ENCODE peak calls at places on chromosome 15, in eight cellular contexts. T, Z, R, M, W, I, C and Q are unnamed samples.
A peak's percentile ranks its signal among the peaks of the same experiment; 100 is the strongest.

GRCh38 chr15:67127925-67128324 is 62.5 kb downstream of the SMAD3 start:
- DNase-seq in I (peak; percentile 94), R (peak; percentile 86), Z (no peak), T (no peak), M (peak; percentile 94), W (peak; percentile 97), C (peak; percentile 92), Q (no peak)

GRCh38 chr15:78438595-78439285 is 724 bp downstream of the IREB2 start:
- DNase-seq in W (peak; percentile 18), R (peak; percentile 26), C (peak; percentile 51), I (peak; percentile 48), M (peak; percentile 50), T (no peak), Z (no peak), Q (no peak)

GRCh38 chr15:68252925-68253534 is 23.5 kb upstream of the CLN6 start:
- DNase-seq in Z (peak; percentile 62), C (no peak), T (no peak), W (peak; percentile 74), I (peak; percentile 77), M (peak; percentile 79), R (peak; percentile 74), Q (no peak)

GRCh38 chr15:53384417-53384816 is 375.0 kb downstream of the WDR72 start:
- DNase-seq in W (no peak), I (no peak), M (no peak), C (no peak), T (no peak), Z (no peak), R (no peak), Q (no peak)

GRCh38 chr15:62107561-62108110 is 40.9 kb downstream of the C2CD4A start:
- DNase-seq in W (no peak), M (no peak), Z (no peak), C (no peak), T (no peak), R (no peak), I (no peak), Q (no peak)

GRCh38 chr15:47711654-47712053 is 5.7 kb upstream of the SEMA6D start:
- DNase-seq in T (no peak), W (no peak), I (peak; percentile 17), C (no peak), Z (no peak), M (peak; percentile 11), R (no peak), Q (no peak)

GRCh38 chr15:38238311-38238710 is 14.3 kb upstream of the SPRED1 start:
- DNase-seq in I (no peak), T (no peak), W (no peak), C (no peak), Z (peak; percentile 31), M (no peak), R (no peak), Q (no peak)

GRCh38 chr15:40749151-40749630 is 5.9 kb downstream of the RMDN3 start:
- DNase-seq in W (no peak), M (no peak), C (no peak), R (no peak), Z (no peak), I (no peak), T (no peak), Q (no peak)

GRCh38 chr15:38073278-38073930 is 139.0 kb downstream of the TMCO5A start:
- DNase-seq in Z (no peak), T (peak; percentile 47), C (peak; percentile 61), M (no peak), W (no peak), I (peak; percentile 83), R (no peak), Q (no peak)

GRCh38 chr15:100691321-100691720 is 88.9 kb downstream of the ASB7 start:
- DNase-seq in C (no peak), M (no peak), Z (no peak), W (no peak), T (no peak), I (no peak), R (no peak), Q (no peak)

GRCh38 chr15:22887157-22887951 is 48.9 kb downstream of the NIPA2 start:
- DNase-seq in C (peak; percentile 80), Z (no peak), I (peak; percentile 100), M (peak; percentile 55), W (peak; percentile 91), R (peak; percentile 77), T (peak; percentile 34), Q (peak; percentile 37)

GRCh38 chr15:79431636-79432344 is at the start of gene MINAR1:
- DNase-seq in R (peak; percentile 57), M (peak; percentile 79), C (peak; percentile 68), Z (peak; percentile 16), W (peak; percentile 40), I (peak; percentile 54), T (no peak), Q (no peak)

GRCh38 chr15:90264649-90265048 is 823 bp upstream of the NGRN start:
- DNase-seq in I (peak; percentile 58), R (no peak), Z (no peak), W (no peak), M (no peak), T (no peak), C (no peak), Q (no peak)

GRCh38 chr15:80730931-80731330 is 35.8 kb downstream of the ABHD17C start:
- DNase-seq in W (no peak), I (peak; percentile 53), T (no peak), M (no peak), Z (no peak), C (no peak), R (no peak), Q (no peak)

GRCh38 chr15:90219421-90220141 is 14.2 kb downstream of the CIB1 start:
- DNase-seq in M (peak; percentile 53), I (peak; percentile 23), T (no peak), W (no peak), R (peak; percentile 64), Z (peak; percentile 79), C (peak; percentile 66), Q (no peak)